ENCODE peak calls at places on chromosomes 11 and 22, in five cellular contexts. Y, H, R, N and B are unnamed samples.

GRCh38 chr11:11293798-11294611 is 59.0 kb downstream of the CSNK2A3 start:
- DNase-seq in Y (no peak), H (no peak), R (no peak), N (no peak), B (no peak)

GRCh38 chr22:49756201-49756600 is 71.5 kb downstream of the BRD1 start:
- DNase-seq in Y (no peak), H (no peak), R (no peak), N (no peak), B (no peak)

GRCh38 chr11:125871391-125872137 is 15.9 kb upstream of the HYLS1 start:
- DNase-seq in Y (no peak), H (no peak), R (no peak), N (peak), B (no peak)

GRCh38 chr11:27385245-27385644 is 22.2 kb upstream of the CCDC34 start:
- DNase-seq in Y (no peak), H (no peak), R (no peak), N (no peak), B (no peak)

GRCh38 chr11:46315033-46315738 is 32.1 kb upstream of the DGKZ start:
- DNase-seq in Y (peak), H (no peak), R (peak), N (peak), B (no peak)

GRCh38 chr11:117412653-117413275 is 85.1 kb downstream of the CEP164 start:
- DNase-seq in Y (no peak), H (no peak), R (no peak), N (no peak), B (no peak)

GRCh38 chr11:15671216-15671615 is 556.5 kb downstream of the INSC start:
- DNase-seq in Y (peak), H (no peak), R (no peak), N (no peak), B (no peak)

GRCh38 chr11:134478176-134478575 is 66.1 kb upstream of the B3GAT1 start:
- DNase-seq in Y (no peak), H (no peak), R (no peak), N (no peak), B (no peak)

GRCh38 chr11:112967082-112967481 is 5.9 kb downstream of the NCAM1 start:
- DNase-seq in Y (no peak), H (no peak), R (no peak), N (no peak), B (no peak)

GRCh38 chr11:23769214-23769613 is 727.6 kb upstream of the LUZP2 start:
- DNase-seq in Y (no peak), H (no peak), R (no peak), N (no peak), B (no peak)

GRCh38 chr22:22748297-22748743 is 103.9 kb downstream of the GGTLC2 start:
- DNase-seq in Y (peak), H (no peak), R (peak), N (peak), B (no peak)

GRCh38 chr11:75148436-75148983 is 2.4 kb upstream of the SLCO2B1 start:
- DNase-seq in Y (no peak), H (no peak), R (no peak), N (no peak), B (peak)

GRCh38 chr11:71206186-71206585 is 46.2 kb downstream of the SHANK2 start:
- DNase-seq in Y (peak), H (no peak), R (no peak), N (no peak), B (no peak)

GRCh38 chr11:45262900-45263299 is 23.2 kb downstream of the SYT13 start:
- DNase-seq in Y (no peak), H (no peak), R (no peak), N (no peak), B (no peak)

GRCh38 chr11:100208207-100208606 is 478.9 kb upstream of the ARHGAP42 start:
- DNase-seq in Y (no peak), H (no peak), R (no peak), N (no peak), B (no peak)

GRCh38 chr22:42316988-42317387 is 46.5 kb upstream of the TCF20 start:
- DNase-seq in Y (peak), H (peak), R (peak), N (no peak), B (peak)

GRCh38 chr11:102836290-102836875 is 7.0 kb downstream of the MMP3 start:
- DNase-seq in Y (no peak), H (no peak), R (no peak), N (no peak), B (no peak)

GRCh38 chr11:76201056-76201455 is 5.2 kb downstream of the WNT11 start:
- DNase-seq in Y (no peak), H (no peak), R (no peak), N (no peak), B (no peak)

GRCh38 chr11:111429066-111429506 is 50.0 kb upstream of the POU2AF1 start:
- DNase-seq in Y (peak), H (no peak), R (no peak), N (peak), B (no peak)

GRCh38 chr22:23786752-23787599 is at the start of gene SMARCB1:
- DNase-seq in Y (peak), H (peak), R (peak), N (peak), B (peak)

GRCh38 chr11:7696424-7696823 is 9.9 kb downstream of the OVCH2 start:
- DNase-seq in Y (no peak), H (no peak), R (no peak), N (no peak), B (no peak)

GRCh38 chr11:77401486-77402217 is 72.2 kb downstream of the PAK1 start:
- DNase-seq in Y (no peak), H (no peak), R (no peak), N (no peak), B (no peak)

GRCh38 chr11:130553306-130553705 is 104.9 kb downstream of the ADAMTS15 start:
- DNase-seq in Y (no peak), H (no peak), R (no peak), N (no peak), B (no peak)

GRCh38 chr11:17563248-17563647 is 16.2 kb downstream of the OTOG start:
- DNase-seq in Y (peak), H (no peak), R (no peak), N (peak), B (no peak)

GRCh38 chr11:118998822-118999221 is 884 bp downstream of the CENATAC start:
- DNase-seq in Y (no peak), H (no peak), R (no peak), N (no peak), B (no peak)

GRCh38 chr11:119584193-119585037 is 144.6 kb downstream of the NECTIN1 start:
- DNase-seq in Y (peak), H (peak), R (peak), N (peak), B (peak)

GRCh38 chr11:96827164-96827563 is 437.4 kb downstream of the JRKL start:
- DNase-seq in Y (no peak), H (no peak), R (no peak), N (no peak), B (no peak)